ENCODE peak calls at places on chromosomes 16 and 17, in four cellular contexts. I is NCI-H1092, Y is H7, W is GM23338. G is an unnamed sample.

GRCh38 chr17:77496831-77497577 is 356.2 kb downstream of the SEC14L1 start:
- DNase-seq in I (no peak), Y (peak), W (no peak), G (no peak)

GRCh38 chr17:11986939-11987329 is 10.3 kb downstream of the ZNF18 start:
- DNase-seq in I (no peak), Y (peak), W (peak), G (peak)

GRCh38 chr17:65638221-65638940 is 76.9 kb upstream of the AXIN2 start:
- DNase-seq in I (peak), Y (no peak), W (peak), G (no peak)

GRCh38 chr17:5580367-5580766 is 3.9 kb downstream of the NLRP1 start:
- DNase-seq in I (no peak), Y (no peak), W (no peak), G (no peak)

GRCh38 chr17:41394254-41395016 is 3.0 kb downstream of the KRT31 start:
- DNase-seq in I (no peak), Y (no peak), W (no peak), G (peak)

GRCh38 chr16:31215287-31216115 is 1.4 kb downstream of the PYDC1 start:
- DNase-seq in I (no peak), Y (peak), W (peak), G (peak)

GRCh38 chr17:55763856-55764255 is 13.0 kb downstream of the PCTP start:
- DNase-seq in I (no peak), Y (no peak), W (no peak), G (no peak)

GRCh38 chr17:82832881-82833475 is 6.8 kb downstream of the ZNF750 start:
- DNase-seq in I (no peak), Y (peak), W (no peak), G (no peak)

GRCh38 chr16:77555781-77556180 is 120.9 kb upstream of the ADAMTS18 start:
- DNase-seq in I (no peak), Y (no peak), W (no peak), G (peak)

GRCh38 chr16:57616241-57616640 is 12.2 kb upstream of the ADGRG1 start:
- DNase-seq in I (no peak), Y (no peak), W (no peak), G (no peak)

GRCh38 chr17:66942453-66943264 is 21.8 kb upstream of the CACNG4 start:
- DNase-seq in I (no peak), Y (no peak), W (no peak), G (no peak)

GRCh38 chr16:20610892-20611349 is 34.8 kb upstream of the ACSM2B start:
- DNase-seq in I (no peak), Y (no peak), W (no peak), G (no peak)

GRCh38 chr17:47315451-47316266 is 8.1 kb upstream of the EFCAB13 start:
- DNase-seq in I (peak), Y (peak), W (peak), G (peak)

GRCh38 chr17:63290784-63291183 is 155.3 kb downstream of the CYB561 start:
- DNase-seq in I (no peak), Y (no peak), W (no peak), G (no peak)

GRCh38 chr16:77212736-77213541 is 13.7 kb downstream of the SYCE1L start:
- DNase-seq in I (peak), Y (peak), W (peak), G (peak)

GRCh38 chr17:39602533-39603303 is 5.0 kb downstream of the NEUROD2 start:
- DNase-seq in I (no peak), Y (peak), W (no peak), G (no peak)

GRCh38 chr17:70271200-70271599 is 101.9 kb downstream of the KCNJ2 start:
- DNase-seq in I (no peak), Y (no peak), W (no peak), G (no peak)

GRCh38 chr16:84526794-84527485 is 22.5 kb upstream of the MEAK7 start:
- DNase-seq in I (no peak), Y (peak), W (no peak), G (peak)

GRCh38 chr17:48555183-48555615 is 10.3 kb upstream of the HOXB2 start:
- DNase-seq in I (peak), Y (peak), W (no peak), G (peak)

GRCh38 chr17:74027539-74027938 is 175.9 kb upstream of the RPL38 start:
- DNase-seq in I (no peak), Y (no peak), W (no peak), G (no peak)

GRCh38 chr17:4576729-4577322 is 7.5 kb upstream of the SMTNL2 start:
- DNase-seq in I (no peak), Y (peak), W (peak), G (no peak)

GRCh38 chr16:5032748-5033167 is 977 bp downstream of the NAGPA start:
- DNase-seq in I (no peak), Y (no peak), W (no peak), G (peak)

GRCh38 chr17:74239169-74239568 is 25.8 kb downstream of the TTYH2 start:
- DNase-seq in I (no peak), Y (no peak), W (no peak), G (no peak)

GRCh38 chr17:38476549-38476948 is 48.3 kb downstream of the ARHGAP23 start:
- DNase-seq in I (no peak), Y (no peak), W (no peak), G (no peak)

GRCh38 chr16:77199211-77199610 is at the start of gene SYCE1L:
- DNase-seq in I (no peak), Y (no peak), W (no peak), G (no peak)

GRCh38 chr17:29240477-29240876 is 6.2 kb upstream of the CRYBA1 start:
- DNase-seq in I (no peak), Y (no peak), W (no peak), G (peak)

GRCh38 chr16:86783626-86784266 is 205.4 kb downstream of the FOXL1 start:
- DNase-seq in I (no peak), Y (no peak), W (no peak), G (peak)

GRCh38 chr16:11742041-11742535 is 569 bp downstream of the TXNDC11 start:
- DNase-seq in I (no peak), Y (peak), W (no peak), G (peak)

GRCh38 chr17:75402038-75402437 is 3.4 kb downstream of the GRB2 start:
- DNase-seq in I (no peak), Y (no peak), W (no peak), G (no peak)

GRCh38 chr17:7466644-7467341 is 12.6 kb downstream of the ZBTB4 start:
- DNase-seq in I (no peak), Y (no peak), W (no peak), G (peak)

GRCh38 chr16:57994778-57995177 is 5.7 kb downstream of the ZNF319 start:
- DNase-seq in I (no peak), Y (peak), W (peak), G (peak)

GRCh38 chr17:43591750-43592562 is 45.8 kb upstream of the ETV4 start:
- DNase-seq in I (no peak), Y (no peak), W (no peak), G (peak)

GRCh38 chr17:57391076-57391825 is 134.9 kb downstream of the MSI2 start:
- DNase-seq in I (no peak), Y (no peak), W (no peak), G (no peak)

GRCh38 chr17:42518755-42519545 is 17.1 kb upstream of the NAGLU start:
- DNase-seq in I (no peak), Y (no peak), W (no peak), G (peak)

GRCh38 chr17:36593651-36594316 is 2.1 kb downstream of the DHRS11 start:
- DNase-seq in I (no peak), Y (no peak), W (no peak), G (no peak)

GRCh38 chr17:49358638-49359247 is 3.3 kb downstream of the ZNF652 start:
- DNase-seq in I (no peak), Y (no peak), W (no peak), G (no peak)

GRCh38 chr16:85554791-85555548 is 58.2 kb upstream of the GSE1 start:
- DNase-seq in I (peak), Y (peak), W (peak), G (peak)

GRCh38 chr17:18039535-18040286 is 503 bp downstream of the GID4 start:
- DNase-seq in I (no peak), Y (no peak), W (peak), G (peak)